ENCODE peak calls at places on chromosome 21, in six cellular contexts. One of them, this sample, is unnamed.

GRCh38 chr21:45781741-45782140 is 138.2 kb downstream of the PCBP3 start:
- DNase-seq in H9: no peak
- DNase-seq in IMR-90: no peak
- DNase-seq in mesenchymal stem cell: no peak
- DNase-seq in H1: no peak
- DNase-seq in trophoblast cell: no peak
- DNase-seq in this sample: no peak

GRCh38 chr21:45969921-45970673 is 11.5 kb upstream of the COL6A1 start:
- DNase-seq in H9: no peak
- DNase-seq in IMR-90: no peak
- DNase-seq in mesenchymal stem cell: no peak
- DNase-seq in H1: no peak
- DNase-seq in trophoblast cell: no peak
- DNase-seq in this sample: no peak

GRCh38 chr21:33543505-33544129 is 779 bp downstream of the SON start:
- DNase-seq in H9: peak; percentile 66
- DNase-seq in IMR-90: no peak
- DNase-seq in mesenchymal stem cell: no peak
- DNase-seq in H1: no peak
- DNase-seq in trophoblast cell: peak; percentile 33
- DNase-seq in this sample: no peak

GRCh38 chr21:35048706-35049617 is at the start of gene RUNX1:
- DNase-seq in H9: no peak
- DNase-seq in IMR-90: peak; percentile 56
- DNase-seq in mesenchymal stem cell: peak; percentile 78
- DNase-seq in H1: no peak
- DNase-seq in trophoblast cell: peak; percentile 7
- DNase-seq in this sample: no peak

GRCh38 chr21:34086887-34087306 is 13.5 kb downstream of the MRPS6 start:
- DNase-seq in H9: no peak
- DNase-seq in IMR-90: no peak
- DNase-seq in mesenchymal stem cell: no peak
- DNase-seq in H1: no peak
- DNase-seq in trophoblast cell: peak; percentile 78
- DNase-seq in this sample: no peak

GRCh38 chr21:42924433-42924751 is 1.0 kb downstream of the ERVH48-1 start:
- DNase-seq in H9: no peak
- DNase-seq in IMR-90: no peak
- DNase-seq in mesenchymal stem cell: no peak
- DNase-seq in H1: no peak
- DNase-seq in trophoblast cell: no peak
- DNase-seq in this sample: no peak

GRCh38 chr21:35120631-35121180 is 71.6 kb upstream of the RUNX1 start:
- DNase-seq in H9: no peak
- DNase-seq in IMR-90: no peak
- DNase-seq in mesenchymal stem cell: no peak
- DNase-seq in H1: no peak
- DNase-seq in trophoblast cell: no peak
- DNase-seq in this sample: no peak

GRCh38 chr21:42806489-42807140 is 72.7 kb downstream of the WDR4 start:
- DNase-seq in H9: peak; percentile 67
- DNase-seq in IMR-90: no peak
- DNase-seq in mesenchymal stem cell: no peak
- DNase-seq in H1: peak; percentile 51
- DNase-seq in trophoblast cell: peak; percentile 16
- DNase-seq in this sample: no peak

GRCh38 chr21:43810505-43811261 is 21.3 kb downstream of the RRP1 start:
- DNase-seq in H9: peak; percentile 91
- DNase-seq in IMR-90: peak; percentile 44
- DNase-seq in mesenchymal stem cell: peak; percentile 64
- DNase-seq in H1: peak; percentile 100
- DNase-seq in trophoblast cell: peak; percentile 62
- DNase-seq in this sample: peak; percentile 76

GRCh38 chr21:38282921-38283320 is 26.1 kb downstream of the KCNJ15 start:
- DNase-seq in H9: no peak
- DNase-seq in IMR-90: peak; percentile 50
- DNase-seq in mesenchymal stem cell: peak; percentile 66
- DNase-seq in H1: no peak
- DNase-seq in trophoblast cell: no peak
- DNase-seq in this sample: no peak

GRCh38 chr21:33121715-33122475 is 52.0 kb downstream of the OLIG1 start:
- DNase-seq in H9: peak; percentile 63
- DNase-seq in IMR-90: peak; percentile 14
- DNase-seq in mesenchymal stem cell: peak; percentile 29
- DNase-seq in H1: no peak
- DNase-seq in trophoblast cell: no peak
- DNase-seq in this sample: peak; percentile 56

GRCh38 chr21:36643374-36644250 is 55.3 kb upstream of the SIM2 start:
- DNase-seq in H9: no peak
- DNase-seq in IMR-90: no peak
- DNase-seq in mesenchymal stem cell: no peak
- DNase-seq in H1: no peak
- DNase-seq in trophoblast cell: no peak
- DNase-seq in this sample: no peak

GRCh38 chr21:22120616-22121266 is 1122.5 kb downstream of the NCAM2 start:
- DNase-seq in H9: peak; percentile 49
- DNase-seq in IMR-90: no peak
- DNase-seq in mesenchymal stem cell: no peak
- DNase-seq in H1: peak; percentile 48
- DNase-seq in trophoblast cell: no peak
- DNase-seq in this sample: no peak

GRCh38 chr21:42980959-42981523 is 6.7 kb downstream of the PKNOX1 start:
- DNase-seq in H9: no peak
- DNase-seq in IMR-90: no peak
- DNase-seq in mesenchymal stem cell: no peak
- DNase-seq in H1: no peak
- DNase-seq in trophoblast cell: no peak
- DNase-seq in this sample: no peak

GRCh38 chr21:44694776-44695175 is 2.2 kb upstream of the KRTAP10-12 start:
- DNase-seq in H9: peak; percentile 23
- DNase-seq in IMR-90: no peak
- DNase-seq in mesenchymal stem cell: no peak
- DNase-seq in H1: no peak
- DNase-seq in trophoblast cell: no peak
- DNase-seq in this sample: no peak

GRCh38 chr21:44905016-44905724 is 15.5 kb downstream of the ITGB2 start:
- DNase-seq in H9: no peak
- DNase-seq in IMR-90: no peak
- DNase-seq in mesenchymal stem cell: no peak
- DNase-seq in H1: no peak
- DNase-seq in trophoblast cell: no peak
- DNase-seq in this sample: no peak

GRCh38 chr21:45949928-45950739 is 31.4 kb upstream of the COL6A1 start:
- DNase-seq in H9: no peak
- DNase-seq in IMR-90: no peak
- DNase-seq in mesenchymal stem cell: no peak
- DNase-seq in H1: no peak
- DNase-seq in trophoblast cell: no peak
- DNase-seq in this sample: no peak

GRCh38 chr21:17463441-17463840 is 49.4 kb upstream of the CXADR start:
- DNase-seq in H9: no peak
- DNase-seq in IMR-90: peak; percentile 97
- DNase-seq in mesenchymal stem cell: peak; percentile 44
- DNase-seq in H1: no peak
- DNase-seq in trophoblast cell: no peak
- DNase-seq in this sample: no peak

GRCh38 chr21:38170283-38170682 is 86.5 kb upstream of the KCNJ15 start:
- DNase-seq in H9: peak; percentile 65
- DNase-seq in IMR-90: peak; percentile 12
- DNase-seq in mesenchymal stem cell: peak; percentile 30
- DNase-seq in H1: peak; percentile 53
- DNase-seq in trophoblast cell: peak; percentile 24
- DNase-seq in this sample: no peak

GRCh38 chr21:34736116-34736870 is 67.5 kb downstream of the CLIC6 start:
- DNase-seq in H9: no peak
- DNase-seq in IMR-90: peak; percentile 44
- DNase-seq in mesenchymal stem cell: no peak
- DNase-seq in H1: no peak
- DNase-seq in trophoblast cell: peak; percentile 95
- DNase-seq in this sample: no peak

GRCh38 chr21:34274001-34274400 is 89.8 kb upstream of the KCNE2 start:
- DNase-seq in H9: no peak
- DNase-seq in IMR-90: peak; percentile 28
- DNase-seq in mesenchymal stem cell: no peak
- DNase-seq in H1: no peak
- DNase-seq in trophoblast cell: no peak
- DNase-seq in this sample: no peak

GRCh38 chr21:45318556-45319341 is 31.1 kb upstream of the POFUT2 start:
- DNase-seq in H9: peak; percentile 27
- DNase-seq in IMR-90: peak; percentile 54
- DNase-seq in mesenchymal stem cell: peak; percentile 97
- DNase-seq in H1: no peak
- DNase-seq in trophoblast cell: no peak
- DNase-seq in this sample: no peak

GRCh38 chr21:44630440-44630839 is 3.5 kb downstream of the KRTAP10-9 start:
- DNase-seq in H9: no peak
- DNase-seq in IMR-90: no peak
- DNase-seq in mesenchymal stem cell: no peak
- DNase-seq in H1: no peak
- DNase-seq in trophoblast cell: no peak
- DNase-seq in this sample: no peak

GRCh38 chr21:46150491-46151121 is 4.8 kb downstream of the FTCD start:
- DNase-seq in H9: peak; percentile 29
- DNase-seq in IMR-90: no peak
- DNase-seq in mesenchymal stem cell: no peak
- DNase-seq in H1: no peak
- DNase-seq in trophoblast cell: no peak
- DNase-seq in this sample: no peak

GRCh38 chr21:28991861-28992525 is 684 bp downstream of the LTN1 start:
- DNase-seq in H9: no peak
- DNase-seq in IMR-90: no peak
- DNase-seq in mesenchymal stem cell: no peak
- DNase-seq in H1: no peak
- DNase-seq in trophoblast cell: no peak
- DNase-seq in this sample: no peak

GRCh38 chr21:28993293-28993629 is 584 bp upstream of the LTN1 start:
- DNase-seq in H9: no peak
- DNase-seq in IMR-90: no peak
- DNase-seq in mesenchymal stem cell: no peak
- DNase-seq in H1: no peak
- DNase-seq in trophoblast cell: no peak
- DNase-seq in this sample: no peak

DNA sequence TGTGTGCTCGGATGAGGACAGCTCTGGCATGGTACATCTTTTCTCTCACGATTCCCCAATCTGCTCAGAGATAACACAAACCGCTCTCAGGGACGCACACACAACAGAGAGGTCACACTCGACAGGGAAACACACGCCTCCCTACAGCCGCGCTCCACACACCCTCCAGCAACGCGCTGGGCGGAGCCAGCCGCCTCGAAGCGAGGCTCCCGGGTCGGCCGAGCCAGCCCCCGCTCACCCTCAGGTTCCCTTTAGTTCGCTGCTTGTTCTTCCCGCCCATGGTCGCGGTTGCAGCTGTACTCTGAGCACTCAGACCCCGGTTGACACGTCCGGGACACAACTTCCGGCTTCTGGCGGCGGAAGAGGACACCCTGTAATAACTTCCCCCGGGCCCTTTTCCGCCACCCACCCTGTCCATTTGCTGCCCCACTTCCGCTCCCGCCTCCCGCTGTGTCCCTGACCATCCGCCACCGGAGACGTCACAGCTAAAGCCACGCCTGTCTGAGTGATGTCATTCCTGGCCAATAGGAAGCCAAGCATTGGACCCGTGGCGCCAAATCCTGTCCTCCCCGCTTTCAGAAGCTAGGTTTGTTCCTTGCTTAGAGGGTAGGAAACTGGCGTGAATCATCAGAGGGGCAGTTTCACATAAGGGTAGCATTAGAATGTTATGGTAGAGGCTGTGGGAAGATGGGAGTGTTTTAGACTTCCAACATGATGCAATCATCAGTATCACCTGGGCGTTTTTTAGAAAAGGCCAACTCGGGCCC is at the start of gene LTN1:
- DNase-seq in H9: peak; percentile 99
- DNase-seq in IMR-90: peak; percentile 100
- DNase-seq in mesenchymal stem cell: peak; percentile 100
- DNase-seq in H1: peak; percentile 97
- DNase-seq in trophoblast cell: peak; percentile 100
- DNase-seq in this sample: peak; percentile 97
- H3K14ac ChIP-seq in H9: peak within 1 kb of the TSS; percentile 61
- H3K14ac ChIP-seq in IMR-90: peak within 1 kb of the TSS; percentile 76
- H3K14ac ChIP-seq in mesenchymal stem cell: peak within 1 kb of the TSS; percentile 29
- H3K14ac ChIP-seq in H1: no peak within 1 kb of the TSS
- H3K14ac ChIP-seq in trophoblast cell: peak within 1 kb of the TSS; percentile 71
- H3K14ac ChIP-seq in this sample: no peak within 1 kb of the TSS

DNA sequence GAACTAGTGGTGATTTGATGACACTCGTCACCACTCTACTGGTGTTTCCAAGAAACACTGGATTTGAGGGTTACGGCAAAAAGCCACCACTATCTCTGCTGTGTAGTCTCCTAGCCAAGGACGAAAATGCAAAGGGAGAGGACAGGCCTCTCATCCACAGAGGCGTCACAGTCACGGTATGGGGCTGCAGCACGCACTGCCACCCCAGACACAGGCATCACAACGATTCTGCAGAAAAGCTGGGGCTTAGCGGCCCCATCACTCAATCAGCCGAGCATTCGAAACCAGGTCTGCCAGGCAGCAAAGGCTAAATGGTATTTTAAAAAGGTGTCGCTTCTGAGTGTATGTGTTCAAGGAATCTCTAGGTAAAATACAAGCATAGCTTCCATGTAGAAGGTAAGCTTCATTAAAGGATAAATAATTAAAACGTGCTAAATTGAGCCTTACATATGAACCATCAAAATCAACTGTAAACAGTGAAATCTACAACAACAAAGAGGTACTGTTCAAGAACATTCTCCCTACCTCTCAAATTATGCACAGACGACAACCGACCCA is 1.4 kb downstream of the RIPK4 start:
- DNase-seq in H9: no peak
- DNase-seq in IMR-90: no peak
- DNase-seq in mesenchymal stem cell: no peak
- DNase-seq in H1: no peak
- DNase-seq in trophoblast cell: no peak
- DNase-seq in this sample: no peak
- H3K23ac ChIP-seq in H9: no peak overlapping the region
- H3K23ac ChIP-seq in IMR-90: no peak overlapping the region
- H3K23ac ChIP-seq in mesenchymal stem cell: peak overlapping the region; percentile 80
- H3K23ac ChIP-seq in H1: no peak overlapping the region
- H3K23ac ChIP-seq in trophoblast cell: no peak overlapping the region
- H3K23ac ChIP-seq in this sample: no peak overlapping the region

GRCh38 chr21:31398574-31398973 is 54.5 kb upstream of the TIAM1 start:
- DNase-seq in H9: no peak
- DNase-seq in IMR-90: no peak
- DNase-seq in mesenchymal stem cell: no peak
- DNase-seq in H1: no peak
- DNase-seq in trophoblast cell: no peak
- DNase-seq in this sample: no peak
- H4K91ac ChIP-seq in H9: no peak overlapping the region
- H4K91ac ChIP-seq in IMR-90: no peak overlapping the region
- H4K91ac ChIP-seq in mesenchymal stem cell: no peak overlapping the region
- H4K91ac ChIP-seq in H1: no peak overlapping the region
- H4K91ac ChIP-seq in trophoblast cell: no peak overlapping the region
- H4K91ac ChIP-seq in this sample: no peak overlapping the region

DNA sequence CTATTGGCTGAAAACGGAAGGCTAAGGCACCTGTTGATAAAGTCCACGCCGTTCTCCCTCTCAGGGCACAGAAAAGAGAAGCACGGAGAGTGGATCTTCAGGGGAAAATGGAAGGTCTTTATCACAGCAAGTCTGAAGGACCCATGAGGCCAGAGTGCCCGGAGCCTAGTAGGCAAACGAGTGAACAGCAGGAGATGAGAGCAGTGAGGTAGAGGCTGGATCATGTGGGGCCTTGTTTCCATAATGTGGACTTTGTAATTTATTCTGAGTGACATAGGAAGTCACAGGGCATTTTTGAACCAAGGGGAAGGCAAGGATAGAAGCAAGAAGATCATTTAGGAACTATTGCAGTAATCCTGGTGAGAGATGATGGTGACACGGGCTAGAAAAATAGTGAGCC is 287.2 kb upstream of the NRIP1 start:
- DNase-seq in H9: no peak
- DNase-seq in IMR-90: no peak
- DNase-seq in mesenchymal stem cell: no peak
- DNase-seq in H1: no peak
- DNase-seq in trophoblast cell: no peak
- DNase-seq in this sample: no peak
- H3K14ac ChIP-seq in H9: no peak overlapping the region
- H3K14ac ChIP-seq in IMR-90: no peak overlapping the region
- H3K14ac ChIP-seq in mesenchymal stem cell: no peak overlapping the region
- H3K14ac ChIP-seq in H1: no peak overlapping the region
- H3K14ac ChIP-seq in trophoblast cell: no peak overlapping the region
- H3K14ac ChIP-seq in this sample: no peak overlapping the region

This sample was measured in neuronal stem cell.